ENCODE peak calls at places on chromosomes 2 and 18, in six cellular contexts. T, B, G, V, F and D are unnamed samples.
A peak's percentile ranks its signal among the peaks of the same experiment; 100 is the strongest.

GRCh38 chr2:159506179-159506578 is 110.2 kb downstream of the BAZ2B start:
- DNase-seq in G (no peak), F (no peak), B (no peak), V (no peak), T (no peak), D (no peak)

GRCh38 chr2:85716346-85716880 is 22.3 kb downstream of the GNLY start:
- DNase-seq in V (no peak), F (no peak), B (no peak), T (no peak), G (no peak), D (no peak)

GRCh38 chr2:105744091-105744908 is 412 bp upstream of the NCK2 start:
- DNase-seq in V (no peak), T (peak; percentile 36), F (peak; percentile 36), G (peak; percentile 19), B (peak; percentile 93), D (peak; percentile 75)

GRCh38 chr2:25275575-25275965 is 66.2 kb downstream of the DNMT3A start:
- DNase-seq in G (no peak), T (no peak), B (no peak), V (no peak), F (no peak), D (no peak)

GRCh38 chr2:83594841-83595720 is 864.0 kb downstream of the SUCLG1 start:
- DNase-seq in B (no peak), F (no peak), T (no peak), V (no peak), G (no peak), D (no peak)

GRCh38 chr2:200430017-200430416 is 79.9 kb downstream of the KCTD18 start:
- DNase-seq in B (no peak), F (no peak), V (no peak), T (no peak), G (no peak), D (no peak)

GRCh38 chr2:198710562-198710961 is 747.2 kb downstream of the SATB2 start:
- DNase-seq in F (no peak), G (no peak), B (no peak), V (no peak), T (no peak), D (no peak)

GRCh38 chr2:113901943-113902342 is 12.1 kb downstream of the ACTR3 start:
- DNase-seq in F (no peak), T (no peak), V (no peak), B (no peak), G (no peak), D (peak; percentile 83)

GRCh38 chr2:172210599-172210998 is 107.9 kb upstream of the DLX2 start:
- DNase-seq in F (no peak), B (no peak), T (no peak), V (no peak), G (no peak), D (no peak)

GRCh38 chr2:14633031-14633430 is 514 bp downstream of the LRATD1 start:
- DNase-seq in F (no peak), T (no peak), B (no peak), G (no peak), V (no peak), D (no peak)

GRCh38 chr18:63318882-63319382 is 637 bp downstream of the BCL2 start:
- DNase-seq in F (peak; percentile 31), G (no peak), B (no peak), T (no peak), V (no peak), D (no peak)

GRCh38 chr2:63888490-63889402 is 47.0 kb downstream of the UGP2 start:
- DNase-seq in V (peak; percentile 8), F (peak; percentile 69), B (peak; percentile 31), G (peak; percentile 65), T (peak; percentile 65), D (peak; percentile 63)

DNA sequence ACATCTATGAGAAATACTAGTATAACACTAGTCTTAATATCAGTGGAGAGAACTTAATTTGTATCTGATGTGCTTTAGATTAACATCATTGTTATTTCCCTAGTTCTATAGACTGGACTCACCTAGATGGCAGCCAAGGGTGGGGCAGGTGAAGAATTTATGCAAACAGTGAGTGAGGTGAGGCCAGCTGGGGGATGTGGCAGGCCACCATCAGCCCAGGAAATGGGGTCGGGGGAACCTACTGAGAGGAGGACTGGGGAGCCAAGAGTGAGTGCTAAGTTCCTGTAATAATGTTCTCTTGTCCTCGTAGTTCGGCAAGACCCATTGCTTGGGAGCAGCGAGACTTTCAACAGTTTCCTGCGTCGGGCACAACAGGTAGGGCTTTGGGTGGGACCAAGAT is 2.5 kb downstream of the SNX17 start:
- DNase-seq in T (no peak), V (no peak), F (no peak), G (no peak), B (no peak), D (no peak)
- H3K4me3 ChIP-seq in T (no peak overlapping the region), V (no peak overlapping the region), F (no peak overlapping the region), G (no peak overlapping the region), B (no peak overlapping the region), D (no peak overlapping the region)

GRCh38 chr2:111898703-111899514 is 502 bp downstream of the MERTK start:
- DNase-seq in F (peak; percentile 53), G (no peak), B (no peak), V (no peak), T (peak; percentile 18), D (peak; percentile 79)
- TF ChIP-seq MYC in F (no peak), G (peak; percentile 58), B (no peak), V (no peak), T (no peak), D (no peak)

GRCh38 chr2:43044093-43044614 is 182.3 kb downstream of the ZFP36L2 start:
- DNase-seq in G (no peak), T (no peak), F (peak; percentile 88), B (no peak), V (no peak), D (no peak)

GRCh38 chr2:43043471-43043870 is 182.9 kb downstream of the ZFP36L2 start:
- DNase-seq in G (no peak), B (no peak), V (no peak), F (no peak), T (no peak), D (no peak)

GRCh38 chr2:43047187-43047780 is 179.1 kb downstream of the ZFP36L2 start:
- DNase-seq in G (no peak), V (no peak), T (no peak), B (no peak), F (no peak), D (no peak)

GRCh38 chr2:43041661-43042360 is 184.6 kb downstream of the ZFP36L2 start:
- DNase-seq in F (peak; percentile 98), V (no peak), T (peak; percentile 80), G (peak; percentile 46), B (peak; percentile 73), D (peak; percentile 55)

GRCh38 chr2:43045866-43046265 is 180.5 kb downstream of the ZFP36L2 start:
- DNase-seq in G (no peak), F (no peak), V (no peak), T (no peak), B (no peak), D (no peak)
- H3K4me3 ChIP-seq in G (no peak overlapping the region), F (no peak overlapping the region), V (no peak overlapping the region), T (no peak overlapping the region), B (no peak overlapping the region), D (no peak overlapping the region)

DNA sequence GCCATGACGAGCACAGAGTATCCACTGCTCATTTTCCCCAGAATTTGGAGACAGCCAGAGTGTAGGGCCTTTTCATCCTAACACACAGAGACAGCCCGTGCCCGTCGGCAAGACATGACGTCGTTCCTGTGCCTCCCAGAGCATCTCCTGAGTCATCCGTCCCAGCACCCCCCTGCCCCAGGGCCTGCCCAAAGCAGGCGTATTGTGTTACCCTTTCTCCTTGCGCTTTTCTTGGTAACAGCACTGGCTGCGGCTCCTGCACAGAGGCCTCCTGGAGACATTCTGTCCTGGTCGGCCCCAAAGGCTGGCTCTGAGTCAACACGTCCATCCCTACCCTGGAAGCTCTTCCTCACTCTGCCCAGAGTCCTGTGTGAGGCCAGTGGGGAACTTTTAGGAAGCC is 217.1 kb downstream of the KLHL29 start:
- DNase-seq in G (no peak), T (peak; percentile 53), B (no peak), V (no peak), F (no peak), D (peak; percentile 25)
- TF ChIP-seq MYC in G (no peak), T (no peak), B (no peak), V (no peak), F (no peak), D (no peak)